ENCODE peak calls at places on chromosomes 2 and 18, in four cellular contexts. H, O, G and N are unnamed samples.

GRCh38 chr2:71670430-71670795 is 217.1 kb downstream of the DYSF start:
- DNase-seq in H (no peak), O (no peak), G (no peak), N (no peak)

GRCh38 chr18:48806551-48807261 is 144.1 kb downstream of the SMAD7 start:
- DNase-seq in H (peak), O (peak), G (no peak), N (no peak)

GRCh38 chr18:58051765-58052460 is 7.9 kb downstream of the NEDD4L start:
- DNase-seq in H (no peak), O (peak), G (peak), N (no peak)

GRCh38 chr2:101113441-101114267 is 37.5 kb downstream of the TBC1D8 start:
- DNase-seq in H (no peak), O (peak), G (no peak), N (no peak)

GRCh38 chr2:150532883-150533282 is 45.4 kb upstream of the RND3 start:
- DNase-seq in H (no peak), O (peak), G (no peak), N (no peak)

GRCh38 chr2:40032650-40033319 is 253.7 kb upstream of the THUMPD2 start:
- DNase-seq in H (no peak), O (peak), G (no peak), N (no peak)

GRCh38 chr2:100214265-100214961 is 72.0 kb upstream of the AFF3 start:
- DNase-seq in H (peak), O (no peak), G (no peak), N (peak)

GRCh38 chr2:3007135-3007534 is 370.5 kb downstream of the EIPR1 start:
- DNase-seq in H (no peak), O (no peak), G (no peak), N (no peak)

GRCh38 chr2:7685342-7686015 is 768.3 kb downstream of the RNF144A start:
- DNase-seq in H (no peak), O (peak), G (no peak), N (no peak)

GRCh38 chr2:150487537-150488429 is at the start of gene RND3:
- DNase-seq in H (peak), O (peak), G (peak), N (peak)

GRCh38 chr2:160221391-160222276 is 21.6 kb upstream of the ITGB6 start:
- DNase-seq in H (peak), O (peak), G (peak), N (peak)

GRCh38 chr18:34467059-34467458 is 242.3 kb upstream of the NOL4 start:
- DNase-seq in H (no peak), O (no peak), G (no peak), N (no peak)

GRCh38 chr18:3251249-3251962 is 3.8 kb downstream of the MYL12A start:
- DNase-seq in H (no peak), O (peak), G (no peak), N (peak)

GRCh38 chr2:239818531-239819011 is 206.6 kb downstream of the NDUFA10 start:
- DNase-seq in H (no peak), O (no peak), G (no peak), N (no peak)

GRCh38 chr2:112474844-112475486 is 7.0 kb upstream of the TTL start:
- DNase-seq in H (no peak), O (peak), G (peak), N (no peak)

GRCh38 chr2:217248312-217248935 is 388.6 kb upstream of the TNP1 start:
- DNase-seq in H (peak), O (peak), G (no peak), N (peak)

GRCh38 chr2:218003994-218004419 is 1.2 kb upstream of the TNS1 start:
- DNase-seq in H (peak), O (peak), G (no peak), N (peak)

GRCh38 chr2:135815269-135815668 is 21.7 kb downstream of the LCT start:
- DNase-seq in H (no peak), O (no peak), G (no peak), N (no peak)

GRCh38 chr2:144515425-144515693 is 4.6 kb downstream of the ZEB2 start:
- DNase-seq in H (no peak), O (no peak), G (no peak), N (no peak)

GRCh38 chr2:61235716-61236115 is 73.7 kb downstream of the C2orf74 start:
- DNase-seq in H (no peak), O (no peak), G (no peak), N (no peak)

GRCh38 chr2:240648650-240649275 is 23.5 kb downstream of the GPR35 start:
- DNase-seq in H (no peak), O (no peak), G (no peak), N (no peak)

GRCh38 chr18:39752351-39752750 is 2186.8 kb upstream of the CELF4 start:
- DNase-seq in H (no peak), O (no peak), G (no peak), N (no peak)

GRCh38 chr2:219406861-219407230 is 11.3 kb upstream of the DES start:
- DNase-seq in H (no peak), O (peak), G (peak), N (peak)

GRCh38 chr2:128027801-128028667 is at the start of gene SAP130:
- DNase-seq in H (peak), O (peak), G (peak), N (peak)

GRCh38 chr2:62597323-62597722 is 91.3 kb upstream of the TMEM17 start:
- DNase-seq in H (no peak), O (peak), G (no peak), N (no peak)

GRCh38 chr2:102027703-102028059 is 35.9 kb downstream of the IL1R2 start:
- DNase-seq in H (no peak), O (no peak), G (no peak), N (no peak)

GRCh38 chr2:168136392-168136977 is 110.9 kb downstream of the STK39 start:
- DNase-seq in H (no peak), O (peak), G (peak), N (no peak)

GRCh38 chr2:38720613-38721241 is 30.4 kb downstream of the SRSF7 start:
- DNase-seq in H (peak), O (peak), G (peak), N (peak)

GRCh38 chr2:232592687-232593407 is 40.6 kb upstream of the EFHD1 start:
- DNase-seq in H (peak), O (peak), G (peak), N (no peak)

GRCh38 chr2:11583840-11584529 is 50.1 kb downstream of the GREB1 start:
- DNase-seq in H (peak), O (peak), G (peak), N (peak)

GRCh38 chr18:22176282-22176621 is 6.9 kb downstream of the GATA6 start:
- DNase-seq in H (no peak), O (no peak), G (no peak), N (no peak)

GRCh38 chr18:44731160-44731865 is 50.6 kb downstream of the SETBP1 start:
- DNase-seq in H (peak), O (no peak), G (no peak), N (no peak)

GRCh38 chr2:105518897-105519296 is 120.0 kb upstream of the FHL2 start:
- DNase-seq in H (no peak), O (no peak), G (peak), N (no peak)

GRCh38 chr2:20355131-20355530 is 4.5 kb upstream of the PUM2 start:
- DNase-seq in H (no peak), O (peak), G (no peak), N (no peak)

GRCh38 chr2:209663666-209664065 is 108.0 kb upstream of the UNC80 start:
- DNase-seq in H (no peak), O (no peak), G (no peak), N (no peak)

GRCh38 chr2:215530191-215530968 is 94.5 kb upstream of the FN1 start:
- DNase-seq in H (no peak), O (peak), G (no peak), N (no peak)

GRCh38 chr18:26746284-26747130 is 119.0 kb downstream of the AQP4 start:
- DNase-seq in H (no peak), O (peak), G (peak), N (no peak)

GRCh38 chr2:69437751-69438154 is 518 bp upstream of the NFU1 start:
- DNase-seq in H (peak), O (no peak), G (no peak), N (peak)